ENCODE peak calls at places on chromosome 3, in six cellular contexts. Q is neuronal stem cell, L is IMR-90, T is H1, H is H9, X is mesenchymal stem cell. Y is an unnamed sample.

GRCh38 chr3:89851974-89852621 is 744.7 kb downstream of the EPHA3 start:
- DNase-seq in H (peak; percentile 84), X (peak; percentile 60), Q (peak; percentile 67), T (peak; percentile 63), L (peak; percentile 14), Y (no peak)

GRCh38 chr3:183244219-183244618 is 8.8 kb upstream of the B3GNT5 start:
- DNase-seq in H (no peak), L (no peak), Q (no peak), X (no peak), T (no peak), Y (peak; percentile 47)

GRCh38 chr3:156772588-156773206 is 53.5 kb upstream of the LEKR1 start:
- DNase-seq in T (no peak), X (peak; percentile 31), Q (no peak), H (no peak), L (peak; percentile 42), Y (no peak)

GRCh38 chr3:135137296-135137695 is 342.2 kb downstream of the EPHB1 start:
- DNase-seq in Q (no peak), X (no peak), L (no peak), T (no peak), H (no peak), Y (no peak)

GRCh38 chr3:25033407-25034029 is 394.5 kb upstream of the RARB start:
- DNase-seq in L (peak; percentile 6), H (peak; percentile 79), T (peak; percentile 31), X (peak; percentile 26), Q (peak; percentile 45), Y (peak; percentile 53)

GRCh38 chr3:13655074-13655913 is 106.4 kb downstream of the FBLN2 start:
- DNase-seq in Q (peak; percentile 79), L (peak; percentile 18), H (peak; percentile 74), T (no peak), X (peak; percentile 24), Y (peak; percentile 74)

GRCh38 chr3:184361532-184361931 is at the start of the genes CLCN2 and POLR2H:
- DNase-seq in T (no peak), Q (peak; percentile 71), L (peak; percentile 33), X (peak; percentile 63), H (peak; percentile 66), Y (peak; percentile 57)

GRCh38 chr3:12884104-12884742 is 42.9 kb upstream of the RPL32 start:
- DNase-seq in X (no peak), H (no peak), L (peak; percentile 15), T (no peak), Q (no peak), Y (no peak)

GRCh38 chr3:37218206-37218605 is 43.8 kb upstream of the LRRFIP2 start:
- DNase-seq in X (no peak), L (no peak), T (no peak), Q (no peak), H (no peak), Y (no peak)

GRCh38 chr3:43075904-43076661 is 29.8 kb downstream of the POMGNT2 start:
- DNase-seq in L (no peak), H (no peak), T (no peak), Q (no peak), X (no peak), Y (no peak)

GRCh38 chr3:44309500-44309899 is 29.1 kb upstream of the TCAIM start:
- DNase-seq in T (no peak), L (no peak), X (no peak), H (no peak), Q (no peak), Y (no peak)

GRCh38 chr3:57018246-57018645 is 42.2 kb upstream of the SPATA12 start:
- DNase-seq in X (no peak), Q (no peak), L (no peak), T (no peak), H (no peak), Y (no peak)

GRCh38 chr3:37955918-37956317 is 34.7 kb upstream of the VILL start:
- DNase-seq in Q (no peak), T (no peak), X (no peak), H (no peak), L (no peak), Y (no peak)

GRCh38 chr3:61194892-61195538 is 56.2 kb downstream of the FHIT start:
- DNase-seq in H (no peak), Q (no peak), X (no peak), T (no peak), L (no peak), Y (no peak)

GRCh38 chr3:11699083-11699427 is 55.3 kb upstream of the VGLL4 start:
- DNase-seq in T (no peak), Q (no peak), L (peak; percentile 61), X (peak; percentile 7), H (no peak), Y (peak; percentile 25)

GRCh38 chr3:118559286-118559685 is 475.4 kb downstream of the IGSF11 start:
- DNase-seq in X (no peak), T (no peak), Q (no peak), H (no peak), L (no peak), Y (no peak)

GRCh38 chr3:127221062-127222035 is 28.4 kb downstream of the PRR23E start:
- DNase-seq in H (no peak), T (no peak), X (no peak), L (no peak), Q (no peak), Y (no peak)
- H3K4me2 ChIP-seq in H (no peak overlapping the region), T (no peak overlapping the region), X (no peak overlapping the region), L (no peak overlapping the region), Q (no peak overlapping the region), Y (no peak overlapping the region)

GRCh38 chr3:127423856-127424765 is 136.3 kb upstream of the PRR20G start:
- DNase-seq in L (no peak), H (peak; percentile 36), Q (no peak), T (no peak), X (no peak), Y (no peak)
- H3K9ac ChIP-seq in L (no peak overlapping the region), H (no peak overlapping the region), Q (peak overlapping the region; percentile 68), T (no peak overlapping the region), X (no peak overlapping the region), Y (no peak overlapping the region)

GRCh38 chr3:110568246-110568645 is 503.4 kb upstream of the NECTIN3 start:
- DNase-seq in L (peak; percentile 94), Q (no peak), H (no peak), X (peak; percentile 83), T (no peak), Y (no peak)
- H4K91ac ChIP-seq in L (peak overlapping the region; percentile 80), Q (no peak overlapping the region), H (no peak overlapping the region), X (no peak overlapping the region), T (no peak overlapping the region), Y (no peak overlapping the region)

DNA sequence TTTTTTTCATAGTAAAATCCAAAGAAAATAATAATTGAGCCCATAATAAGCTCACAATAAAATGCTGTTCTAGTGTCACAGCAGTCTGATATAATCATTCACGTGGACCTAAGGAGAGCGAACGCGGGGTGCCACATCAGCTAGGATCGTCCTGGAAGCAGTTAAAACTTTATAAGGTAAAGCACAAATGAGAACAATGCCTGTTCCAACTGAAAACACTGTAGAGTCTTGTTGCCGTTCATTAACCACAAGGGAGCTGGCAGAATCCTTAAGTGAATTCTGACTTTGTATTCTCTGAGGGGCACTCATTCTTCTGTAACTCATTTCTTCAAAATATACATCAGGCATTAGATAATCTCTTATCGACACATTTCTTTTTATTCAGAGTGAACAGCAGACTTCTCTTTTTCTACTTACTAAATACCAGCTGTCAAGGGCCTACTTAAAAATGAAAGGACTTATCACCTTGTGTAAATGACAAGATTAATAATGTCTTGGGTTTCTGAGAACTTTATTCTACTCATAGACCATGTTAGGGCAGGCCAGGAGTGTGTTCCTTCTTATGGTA is 524.6 kb downstream of the MECOM start:
- DNase-seq in L (no peak), H (no peak), X (no peak), T (no peak), Q (no peak), Y (no peak)
- H3K4me2 ChIP-seq in L (no peak overlapping the region), H (no peak overlapping the region), X (no peak overlapping the region), T (no peak overlapping the region), Q (no peak overlapping the region), Y (no peak overlapping the region)

DNA sequence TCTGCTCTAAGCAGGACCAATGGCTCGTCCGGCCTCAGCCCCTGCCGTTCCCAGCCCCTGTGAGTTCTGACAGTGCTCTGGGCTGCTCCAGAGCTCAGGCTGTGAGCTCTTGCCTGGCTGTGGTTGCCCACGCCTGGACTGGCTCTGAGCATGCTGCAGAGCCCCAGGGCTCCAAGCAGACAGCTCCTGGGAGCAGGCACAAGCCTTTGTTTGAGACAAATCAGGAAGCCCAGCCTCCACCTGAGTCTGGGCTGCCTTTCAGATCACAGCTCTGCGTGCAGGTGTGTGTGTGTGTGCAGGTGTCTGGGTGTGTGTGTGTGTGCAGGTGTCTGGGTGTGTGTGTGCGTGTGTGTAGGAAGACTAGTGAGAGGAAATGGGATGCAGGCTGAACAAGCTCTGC is 20.5 kb upstream of the CHCHD6 start:
- DNase-seq in H (no peak), T (no peak), L (no peak), X (no peak), Q (no peak), Y (no peak)
- H3K9ac ChIP-seq in H (no peak overlapping the region), T (no peak overlapping the region), L (no peak overlapping the region), X (no peak overlapping the region), Q (no peak overlapping the region), Y (no peak overlapping the region)

GRCh38 chr3:161395115-161395514 is 23.8 kb upstream of the SPTSSB start:
- DNase-seq in X (no peak), Q (no peak), H (no peak), T (no peak), L (no peak), Y (no peak)

GRCh38 chr3:161400650-161401049 is 29.3 kb upstream of the SPTSSB start:
- DNase-seq in X (no peak), Q (no peak), T (no peak), L (no peak), H (no peak), Y (no peak)

GRCh38 chr3:161393803-161394202 is 22.5 kb upstream of the SPTSSB start:
- DNase-seq in L (no peak), T (no peak), Q (no peak), X (no peak), H (no peak), Y (no peak)

GRCh38 chr3:161393310-161393709 is 22.0 kb upstream of the SPTSSB start:
- DNase-seq in Q (no peak), X (no peak), H (no peak), T (no peak), L (no peak), Y (no peak)

GRCh38 chr3:161395613-161396012 is 24.3 kb upstream of the SPTSSB start:
- DNase-seq in T (no peak), L (no peak), H (no peak), Q (no peak), X (no peak), Y (no peak)
- H4K91ac ChIP-seq in T (no peak overlapping the region), L (no peak overlapping the region), H (no peak overlapping the region), Q (no peak overlapping the region), X (no peak overlapping the region), Y (no peak overlapping the region)

GRCh38 chr3:185943363-185944106 is 5.7 kb upstream of the TRA2B start:
- DNase-seq in L (peak; percentile 76), T (peak; percentile 84), H (peak; percentile 95), Q (peak; percentile 80), X (peak; percentile 87), Y (peak; percentile 96)
- H3K4me2 ChIP-seq in L (peak overlapping the region; percentile 66), T (no peak overlapping the region), H (no peak overlapping the region), Q (peak overlapping the region; percentile 19), X (peak overlapping the region; percentile 58), Y (no peak overlapping the region)

Y was measured in trophoblast cell.